ENCODE peak calls at places on chromosomes 11 and 22, in four cellular contexts. Y, I, B and G are unnamed samples.

GRCh38 chr11:60978546-60979380 is 7.3 kb downstream of the CD6 start:
- DNase-seq in Y (peak; percentile 21), I (no peak), B (peak; percentile 38), G (no peak)

GRCh38 chr22:47114813-47115517 is 352.5 kb downstream of the TBC1D22A start:
- DNase-seq in Y (no peak), I (no peak), B (no peak), G (no peak)

GRCh38 chr22:29306830-29307657 is 594 bp downstream of the GAS2L1 start:
- DNase-seq in Y (no peak), I (peak; percentile 81), B (no peak), G (peak; percentile 59)

GRCh38 chr11:46216040-46216764 is 61.3 kb upstream of the CREB3L1 start:
- DNase-seq in Y (no peak), I (no peak), B (no peak), G (no peak)

GRCh38 chr22:49177666-49178065 is 650.0 kb downstream of the BRD1 start:
- DNase-seq in Y (no peak), I (no peak), B (no peak), G (no peak)

GRCh38 chr22:23241562-23242472 is 61.5 kb downstream of the BCR start:
- DNase-seq in Y (no peak), I (peak; percentile 61), B (no peak), G (no peak)

GRCh38 chr11:6703247-6704063 is 20.3 kb upstream of the MRPL17 start:
- DNase-seq in Y (no peak), I (peak; percentile 48), B (peak; percentile 51), G (no peak)

GRCh38 chr11:64062185-64063039 is 26.7 kb downstream of the FLRT1 start:
- DNase-seq in Y (no peak), I (no peak), B (no peak), G (no peak)

GRCh38 chr11:63942803-63943202 is 4.0 kb downstream of the NAA40 start:
- DNase-seq in Y (no peak), I (no peak), B (no peak), G (no peak)

GRCh38 chr11:61657566-61657965 is 22.6 kb upstream of the DAGLA start:
- DNase-seq in Y (no peak), I (no peak), B (no peak), G (no peak)

GRCh38 chr22:22168190-22168940 is 76.2 kb upstream of the VPREB1 start:
- DNase-seq in Y (peak; percentile 57), I (peak; percentile 74), B (no peak), G (peak; percentile 31)

GRCh38 chr11:2447253-2447950 is 2.6 kb downstream of the KCNQ1 start:
- DNase-seq in Y (no peak), I (no peak), B (no peak), G (no peak)

GRCh38 chr11:65114538-65115171 is 2.8 kb downstream of the ZNHIT2 start:
- DNase-seq in Y (no peak), I (no peak), B (no peak), G (no peak)

GRCh38 chr11:27705873-27706820 is 5.9 kb upstream of the BDNF start:
- DNase-seq in Y (no peak), I (peak; percentile 56), B (no peak), G (no peak)

GRCh38 chr11:69891421-69892236 is 72.4 kb upstream of the FGF3 start:
- DNase-seq in Y (no peak), I (no peak), B (no peak), G (no peak)

GRCh38 chr11:27926981-27927481 is 180.9 kb downstream of the KIF18A start:
- DNase-seq in Y (no peak), I (peak; percentile 21), B (peak; percentile 80), G (no peak)

GRCh38 chr22:47279337-47279736 is 516.9 kb downstream of the TBC1D22A start:
- DNase-seq in Y (no peak), I (no peak), B (no peak), G (no peak)

GRCh38 chr11:116808262-116809175 is 14.6 kb downstream of the APOA4 start:
- DNase-seq in Y (no peak), I (no peak), B (no peak), G (no peak)

GRCh38 chr11:2890466-2891241 is 5.1 kb upstream of the CDKN1C start:
- DNase-seq in Y (no peak), I (peak; percentile 87), B (no peak), G (no peak)

GRCh38 chr22:31969789-31970489 is 25.6 kb downstream of the YWHAH start:
- DNase-seq in Y (no peak), I (peak; percentile 66), B (peak; percentile 13), G (peak; percentile 73)

GRCh38 chr11:60801194-60801593 is 16.1 kb downstream of the MS4A10 start:
- DNase-seq in Y (no peak), I (no peak), B (no peak), G (no peak)

GRCh38 chr22:48343461-48343860 is 1484.2 kb downstream of the BRD1 start:
- DNase-seq in Y (no peak), I (no peak), B (no peak), G (no peak)

GRCh38 chr22:38135133-38135706 is 24.7 kb upstream of the BAIAP2L2 start:
- DNase-seq in Y (no peak), I (no peak), B (peak; percentile 59), G (no peak)

DNA sequence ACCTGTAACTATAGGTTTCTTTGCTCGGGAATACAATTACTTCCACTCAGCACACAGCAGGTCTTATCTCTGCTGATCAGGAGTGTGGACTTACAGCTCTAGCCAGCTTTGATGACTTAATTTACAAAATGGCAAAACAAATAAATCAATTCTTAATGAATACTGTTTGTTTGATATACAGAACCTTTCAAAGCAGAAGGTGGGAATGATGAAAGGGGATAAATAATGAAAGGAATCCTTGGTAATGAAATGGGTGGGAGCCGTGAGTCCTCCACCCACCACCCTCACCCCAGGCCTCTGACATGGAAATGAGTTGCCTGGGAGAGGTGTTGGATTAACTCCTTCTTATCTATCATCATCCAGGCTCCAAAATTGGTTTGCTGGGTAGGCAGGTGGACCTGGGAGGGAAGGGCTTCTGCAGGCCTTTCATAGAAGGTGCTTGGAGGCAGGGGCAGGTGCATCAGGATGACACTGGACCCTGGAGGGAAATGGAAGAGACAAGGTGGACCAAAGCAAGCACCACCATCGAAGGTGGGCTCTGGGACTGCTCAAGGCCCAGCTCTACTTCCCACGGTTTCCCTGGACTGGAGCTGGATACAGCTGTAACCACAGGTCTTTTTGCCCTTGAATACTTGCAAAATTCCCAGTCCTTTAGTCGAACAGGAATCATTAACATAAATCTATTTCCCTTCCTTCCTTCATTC is 23.0 kb downstream of the POU2AF1 start:
- DNase-seq in Y (no peak), I (no peak), B (no peak), G (no peak)
- TF ChIP-seq SPI1 in Y (no peak), I (no peak), B (no peak), G (no peak)

GRCh38 chr11:102762414-102762813 is 18.0 kb downstream of the MMP10 start:
- DNase-seq in Y (no peak), I (no peak), B (no peak), G (no peak)
- TF ChIP-seq POLR2AphosphoS5 in Y (no peak), I (no peak), B (no peak), G (no peak)

GRCh38 chr11:102592634-102593581 is 32.2 kb downstream of the MMP20 start:
- DNase-seq in Y (no peak), I (peak; percentile 11), B (no peak), G (no peak)
- TF ChIP-seq SPI1 in Y (no peak), I (no peak), B (no peak), G (no peak)

GRCh38 chr11:34721646-34722045 is 100.8 kb downstream of the EHF start:
- DNase-seq in Y (no peak), I (no peak), B (no peak), G (no peak)

GRCh38 chr11:34724973-34725372 is 104.1 kb downstream of the EHF start:
- DNase-seq in Y (no peak), I (no peak), B (no peak), G (no peak)

DNA sequence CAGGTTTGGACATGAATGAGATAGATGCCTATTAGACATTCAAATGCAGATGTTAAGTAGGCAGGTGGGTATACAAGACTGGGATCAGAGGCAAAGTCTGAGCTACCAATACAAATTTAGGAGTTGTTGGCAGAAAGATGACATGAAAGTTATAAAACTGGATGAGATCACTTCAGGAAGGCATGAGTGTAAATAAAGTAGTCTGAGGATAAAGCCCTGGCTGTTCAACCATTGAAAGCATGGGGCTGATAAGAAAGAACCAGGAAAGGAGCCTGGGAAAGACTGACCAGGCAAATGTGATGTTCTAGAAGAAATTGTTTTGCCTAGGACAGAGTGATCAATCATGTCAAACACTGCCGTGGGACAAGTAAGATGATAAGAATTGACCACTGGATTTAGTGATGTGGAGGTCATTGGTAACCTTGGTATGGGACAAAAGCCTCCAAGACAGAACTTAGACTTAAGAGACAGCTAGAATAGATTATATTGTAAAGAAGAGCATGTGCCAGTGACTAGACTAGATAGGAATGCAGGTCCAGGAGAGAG is 98.5 kb downstream of the EHF start:
- DNase-seq in Y (no peak), I (no peak), B (no peak), G (no peak)
- TF ChIP-seq POLR2AphosphoS5 in Y (no peak), I (no peak), B (no peak), G (no peak)

DNA sequence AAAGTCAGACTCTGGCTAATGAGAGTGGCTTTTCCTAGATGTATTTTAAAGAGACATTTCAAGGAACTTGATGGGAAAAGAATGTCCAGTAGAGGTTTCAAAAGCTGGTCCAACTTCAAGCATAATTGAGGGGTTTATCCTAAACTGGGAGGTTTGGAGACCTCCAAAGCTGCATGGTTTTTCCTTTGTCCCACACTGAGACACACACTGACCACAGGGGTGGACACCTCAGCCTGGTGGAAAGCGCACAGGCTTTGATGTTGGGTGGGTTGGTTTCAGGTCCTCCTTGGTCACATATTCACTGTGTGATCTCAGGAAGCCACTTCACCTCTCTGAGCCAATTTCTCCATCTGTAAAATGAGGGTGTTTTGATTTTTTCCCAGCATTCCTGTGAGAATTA is 4.0 kb downstream of the SPON1 start:
- DNase-seq in Y (no peak), I (no peak), B (no peak), G (no peak)
- TF ChIP-seq SPI1 in Y (no peak), I (no peak), B (no peak), G (no peak)

DNA sequence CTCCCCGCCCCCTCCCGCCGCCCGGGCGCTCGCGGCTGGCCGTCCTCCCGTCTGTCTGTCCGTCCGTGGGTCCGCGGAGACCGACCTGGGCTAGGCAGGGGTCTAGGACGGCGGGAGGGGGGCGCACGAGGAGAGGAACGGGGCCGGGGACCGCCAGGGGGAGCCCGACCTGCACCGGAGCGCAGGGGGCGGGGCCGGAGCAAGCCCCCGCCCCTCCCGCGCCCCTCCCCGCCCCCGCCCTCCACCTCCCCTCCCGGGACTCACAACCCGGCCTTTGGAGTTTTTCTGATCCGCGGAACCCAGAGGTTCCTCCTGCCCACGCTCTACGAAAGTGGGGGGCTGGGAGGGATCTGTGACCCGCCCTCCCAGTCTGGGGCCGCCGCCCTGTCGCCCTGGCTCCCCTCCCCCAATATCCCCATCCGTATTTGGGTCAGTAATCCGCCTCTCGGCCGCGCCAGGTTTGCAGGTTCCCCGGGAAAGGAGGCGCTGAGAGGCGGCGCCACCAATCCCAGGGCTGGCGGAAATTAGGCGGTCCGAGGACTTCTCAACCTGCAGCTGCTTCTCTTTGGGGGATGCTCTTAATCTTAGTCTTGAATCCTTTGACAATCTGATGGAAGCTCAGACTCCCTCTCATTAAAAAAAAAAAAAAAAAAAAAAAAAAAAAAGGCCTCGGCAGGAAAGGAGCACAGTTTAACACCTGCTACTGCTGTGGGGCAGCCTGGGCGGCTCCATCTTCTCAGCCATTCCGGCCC is 922 bp upstream of the KCNJ11 start:
- DNase-seq in Y (no peak), I (peak; percentile 94), B (peak; percentile 45), G (peak; percentile 84)
- TF ChIP-seq POLR2AphosphoS5 in Y (no peak), I (no peak), B (no peak), G (no peak)

GRCh38 chr11:55714982-55715888 is 53.2 kb downstream of the OR4C6 start:
- DNase-seq in Y (no peak), I (no peak), B (no peak), G (no peak)
- TF ChIP-seq SPI1 in Y (no peak), I (no peak), B (no peak), G (no peak)

GRCh38 chr22:42154731-42155543 is 24.3 kb upstream of the CYP2D6 start:
- DNase-seq in Y (no peak), I (no peak), B (no peak), G (no peak)
- TF ChIP-seq POLR2AphosphoS5 in Y (no peak), I (no peak), B (no peak), G (no peak)